ENCODE peak calls at places on chromosomes 2 and 18, in eight cellular contexts. One of them, this sample, is unnamed. For H3K4me1, the result is how much of the 10 kb centered on the place peaks cover.

GRCh38 chr2:186919272-186919671 is 70.3 kb upstream of the ZSWIM2 start:
- DNase-seq in CD4-positive, alpha-beta memory T cell: no peak
- DNase-seq in astrocyte: peak
- DNase-seq in A549: no peak
- DNase-seq in tibial nerve: no peak
- DNase-seq in Peyer's patch: no peak
- DNase-seq in naive thymus-derived CD4-positive, alpha-beta T cell: no peak
- DNase-seq in lung: no peak
- DNase-seq in this sample: peak

GRCh38 chr18:72119082-72119481 is 425.1 kb downstream of the CBLN2 start:
- DNase-seq in CD4-positive, alpha-beta memory T cell: no peak
- DNase-seq in astrocyte: no peak
- DNase-seq in A549: no peak
- DNase-seq in tibial nerve: no peak
- DNase-seq in Peyer's patch: no peak
- DNase-seq in naive thymus-derived CD4-positive, alpha-beta T cell: no peak
- DNase-seq in lung: no peak
- DNase-seq in this sample: no peak

GRCh38 chr18:845152-845819 is 33.2 kb upstream of the YES1 start:
- DNase-seq in CD4-positive, alpha-beta memory T cell: no peak
- DNase-seq in astrocyte: peak
- DNase-seq in A549: peak
- DNase-seq in tibial nerve: no peak
- DNase-seq in Peyer's patch: no peak
- DNase-seq in naive thymus-derived CD4-positive, alpha-beta T cell: no peak
- DNase-seq in lung: no peak
- DNase-seq in this sample: no peak

GRCh38 chr2:216012133-216012829 is 1.1 kb downstream of the MREG start:
- DNase-seq in CD4-positive, alpha-beta memory T cell: no peak
- DNase-seq in astrocyte: peak
- DNase-seq in A549: peak
- DNase-seq in tibial nerve: no peak
- DNase-seq in Peyer's patch: no peak
- DNase-seq in naive thymus-derived CD4-positive, alpha-beta T cell: no peak
- DNase-seq in lung: peak
- DNase-seq in this sample: no peak

GRCh38 chr2:240567872-240568677 is at the start of gene RNPEPL1:
- DNase-seq in CD4-positive, alpha-beta memory T cell: peak
- DNase-seq in astrocyte: no peak
- DNase-seq in A549: no peak
- DNase-seq in tibial nerve: no peak
- DNase-seq in Peyer's patch: peak
- DNase-seq in naive thymus-derived CD4-positive, alpha-beta T cell: peak
- DNase-seq in lung: no peak
- DNase-seq in this sample: peak

GRCh38 chr2:123157016-123157415 is 868.1 kb upstream of the CNTNAP5 start:
- DNase-seq in CD4-positive, alpha-beta memory T cell: no peak
- DNase-seq in astrocyte: no peak
- DNase-seq in A549: no peak
- DNase-seq in tibial nerve: no peak
- DNase-seq in Peyer's patch: no peak
- DNase-seq in naive thymus-derived CD4-positive, alpha-beta T cell: no peak
- DNase-seq in lung: no peak
- DNase-seq in this sample: no peak

GRCh38 chr2:68741238-68741637 is 6.6 kb downstream of the ARHGAP25 start:
- DNase-seq in CD4-positive, alpha-beta memory T cell: no peak
- DNase-seq in astrocyte: peak
- DNase-seq in A549: no peak
- DNase-seq in tibial nerve: no peak
- DNase-seq in Peyer's patch: no peak
- DNase-seq in naive thymus-derived CD4-positive, alpha-beta T cell: no peak
- DNase-seq in lung: no peak
- DNase-seq in this sample: no peak

GRCh38 chr18:2907459-2908145 is 60.8 kb downstream of the EMILIN2 start:
- DNase-seq in CD4-positive, alpha-beta memory T cell: no peak
- DNase-seq in astrocyte: no peak
- DNase-seq in A549: no peak
- DNase-seq in tibial nerve: no peak
- DNase-seq in Peyer's patch: peak
- DNase-seq in naive thymus-derived CD4-positive, alpha-beta T cell: no peak
- DNase-seq in lung: no peak
- DNase-seq in this sample: peak

GRCh38 chr2:237353207-237353606 is 60.8 kb downstream of the COL6A3 start:
- DNase-seq in CD4-positive, alpha-beta memory T cell: no peak
- DNase-seq in astrocyte: no peak
- DNase-seq in A549: no peak
- DNase-seq in tibial nerve: no peak
- DNase-seq in Peyer's patch: no peak
- DNase-seq in naive thymus-derived CD4-positive, alpha-beta T cell: no peak
- DNase-seq in lung: no peak
- DNase-seq in this sample: no peak

GRCh38 chr2:48749820-48750739 is 5.4 kb downstream of the LHCGR start:
- DNase-seq in CD4-positive, alpha-beta memory T cell: no peak
- DNase-seq in astrocyte: no peak
- DNase-seq in A549: no peak
- DNase-seq in tibial nerve: no peak
- DNase-seq in Peyer's patch: no peak
- DNase-seq in naive thymus-derived CD4-positive, alpha-beta T cell: no peak
- DNase-seq in lung: no peak
- DNase-seq in this sample: no peak

GRCh38 chr2:53911434-53912189 is 51.8 kb upstream of the GPR75 start:
- DNase-seq in CD4-positive, alpha-beta memory T cell: no peak
- DNase-seq in astrocyte: no peak
- DNase-seq in A549: no peak
- DNase-seq in tibial nerve: no peak
- DNase-seq in Peyer's patch: no peak
- DNase-seq in naive thymus-derived CD4-positive, alpha-beta T cell: no peak
- DNase-seq in lung: no peak
- DNase-seq in this sample: no peak

GRCh38 chr18:62018761-62019041 is 125.9 kb upstream of the RNF152 start:
- DNase-seq in CD4-positive, alpha-beta memory T cell: no peak
- DNase-seq in astrocyte: peak
- DNase-seq in A549: no peak
- DNase-seq in tibial nerve: no peak
- DNase-seq in Peyer's patch: no peak
- DNase-seq in naive thymus-derived CD4-positive, alpha-beta T cell: no peak
- DNase-seq in lung: no peak
- DNase-seq in this sample: no peak

GRCh38 chr2:168434164-168434563 is 21.9 kb upstream of the CERS6 start:
- DNase-seq in CD4-positive, alpha-beta memory T cell: no peak
- DNase-seq in astrocyte: no peak
- DNase-seq in A549: no peak
- DNase-seq in tibial nerve: peak
- DNase-seq in Peyer's patch: no peak
- DNase-seq in naive thymus-derived CD4-positive, alpha-beta T cell: no peak
- DNase-seq in lung: no peak
- DNase-seq in this sample: no peak

GRCh38 chr2:7363906-7364305 is 446.7 kb downstream of the RNF144A start:
- DNase-seq in CD4-positive, alpha-beta memory T cell: no peak
- DNase-seq in astrocyte: no peak
- DNase-seq in A549: no peak
- DNase-seq in tibial nerve: no peak
- DNase-seq in Peyer's patch: no peak
- DNase-seq in naive thymus-derived CD4-positive, alpha-beta T cell: no peak
- DNase-seq in lung: no peak
- DNase-seq in this sample: no peak

GRCh38 chr2:166239548-166239947 is 111.7 kb upstream of the SCN1A start:
- DNase-seq in CD4-positive, alpha-beta memory T cell: no peak
- DNase-seq in astrocyte: peak
- DNase-seq in A549: peak
- DNase-seq in tibial nerve: no peak
- DNase-seq in Peyer's patch: no peak
- DNase-seq in naive thymus-derived CD4-positive, alpha-beta T cell: no peak
- DNase-seq in lung: no peak
- DNase-seq in this sample: peak

GRCh38 chr2:207108440-207108839 is 57.3 kb downstream of the KLF7 start:
- DNase-seq in CD4-positive, alpha-beta memory T cell: no peak
- DNase-seq in astrocyte: no peak
- DNase-seq in A549: no peak
- DNase-seq in tibial nerve: no peak
- DNase-seq in Peyer's patch: no peak
- DNase-seq in naive thymus-derived CD4-positive, alpha-beta T cell: no peak
- DNase-seq in lung: no peak
- DNase-seq in this sample: no peak

GRCh38 chr2:100845141-100845991 is 25.4 kb downstream of the NPAS2 start:
- DNase-seq in CD4-positive, alpha-beta memory T cell: no peak
- DNase-seq in astrocyte: no peak
- DNase-seq in A549: no peak
- DNase-seq in tibial nerve: no peak
- DNase-seq in Peyer's patch: no peak
- DNase-seq in naive thymus-derived CD4-positive, alpha-beta T cell: no peak
- DNase-seq in lung: no peak
- DNase-seq in this sample: no peak

GRCh38 chr18:56152547-56152946 is 485.8 kb downstream of the TXNL1 start:
- DNase-seq in CD4-positive, alpha-beta memory T cell: no peak
- DNase-seq in astrocyte: no peak
- DNase-seq in A549: no peak
- DNase-seq in tibial nerve: no peak
- DNase-seq in Peyer's patch: no peak
- DNase-seq in naive thymus-derived CD4-positive, alpha-beta T cell: no peak
- DNase-seq in lung: no peak
- DNase-seq in this sample: no peak

GRCh38 chr2:118177318-118177717 is 89.0 kb downstream of the INSIG2 start:
- DNase-seq in CD4-positive, alpha-beta memory T cell: no peak
- DNase-seq in astrocyte: no peak
- DNase-seq in A549: no peak
- DNase-seq in tibial nerve: no peak
- DNase-seq in Peyer's patch: no peak
- DNase-seq in naive thymus-derived CD4-positive, alpha-beta T cell: no peak
- DNase-seq in lung: no peak
- DNase-seq in this sample: no peak

GRCh38 chr2:168180914-168181313 is 66.5 kb downstream of the STK39 start:
- DNase-seq in CD4-positive, alpha-beta memory T cell: no peak
- DNase-seq in astrocyte: no peak
- DNase-seq in A549: no peak
- DNase-seq in tibial nerve: no peak
- DNase-seq in Peyer's patch: no peak
- DNase-seq in naive thymus-derived CD4-positive, alpha-beta T cell: no peak
- DNase-seq in lung: no peak
- DNase-seq in this sample: no peak

GRCh38 chr2:71474116-71474743 is 20.9 kb downstream of the DYSF start:
- DNase-seq in CD4-positive, alpha-beta memory T cell: no peak
- DNase-seq in astrocyte: no peak
- DNase-seq in A549: no peak
- DNase-seq in tibial nerve: no peak
- DNase-seq in Peyer's patch: no peak
- DNase-seq in naive thymus-derived CD4-positive, alpha-beta T cell: no peak
- DNase-seq in lung: no peak
- DNase-seq in this sample: no peak

GRCh38 chr2:138415891-138416494 is 85.6 kb upstream of the SPOPL start:
- DNase-seq in CD4-positive, alpha-beta memory T cell: no peak
- DNase-seq in astrocyte: peak
- DNase-seq in A549: no peak
- DNase-seq in tibial nerve: no peak
- DNase-seq in Peyer's patch: no peak
- DNase-seq in naive thymus-derived CD4-positive, alpha-beta T cell: no peak
- DNase-seq in lung: no peak
- DNase-seq in this sample: no peak

GRCh38 chr2:25698752-25699151 is 25.4 kb upstream of the DTNB start:
- DNase-seq in CD4-positive, alpha-beta memory T cell: no peak
- DNase-seq in astrocyte: peak
- DNase-seq in A549: no peak
- DNase-seq in tibial nerve: no peak
- DNase-seq in Peyer's patch: no peak
- DNase-seq in naive thymus-derived CD4-positive, alpha-beta T cell: no peak
- DNase-seq in lung: no peak
- DNase-seq in this sample: no peak

GRCh38 chr2:226303707-226304106 is 495.9 kb downstream of the IRS1 start:
- DNase-seq in CD4-positive, alpha-beta memory T cell: no peak
- DNase-seq in astrocyte: no peak
- DNase-seq in A549: no peak
- DNase-seq in tibial nerve: no peak
- DNase-seq in Peyer's patch: no peak
- DNase-seq in naive thymus-derived CD4-positive, alpha-beta T cell: no peak
- DNase-seq in lung: no peak
- DNase-seq in this sample: no peak
- H3K4me3 ChIP-seq in CD4-positive, alpha-beta memory T cell: no peak
- H3K4me3 ChIP-seq in astrocyte: no peak
- H3K4me3 ChIP-seq in A549: no peak
- H3K4me3 ChIP-seq in tibial nerve: no peak
- H3K4me3 ChIP-seq in Peyer's patch: no peak
- H3K4me3 ChIP-seq in naive thymus-derived CD4-positive, alpha-beta T cell: no peak
- H3K4me3 ChIP-seq in lung: no peak
- H3K4me3 ChIP-seq in this sample: no peak

GRCh38 chr2:88123975-88124917 is 3.6 kb downstream of the FABP1 start:
- DNase-seq in CD4-positive, alpha-beta memory T cell: no peak
- DNase-seq in astrocyte: no peak
- DNase-seq in A549: no peak
- DNase-seq in tibial nerve: no peak
- DNase-seq in Peyer's patch: no peak
- DNase-seq in naive thymus-derived CD4-positive, alpha-beta T cell: no peak
- DNase-seq in lung: no peak
- DNase-seq in this sample: no peak
- H3K4me1 ChIP-seq in CD4-positive, alpha-beta memory T cell: under half
- H3K4me1 ChIP-seq in astrocyte: under half
- H3K4me1 ChIP-seq in A549: under half
- H3K4me1 ChIP-seq in tibial nerve: under half
- H3K4me1 ChIP-seq in Peyer's patch: under half
- H3K4me1 ChIP-seq in naive thymus-derived CD4-positive, alpha-beta T cell: under half
- H3K4me1 ChIP-seq in lung: under half
- H3K4me1 ChIP-seq in this sample: under half

DNA sequence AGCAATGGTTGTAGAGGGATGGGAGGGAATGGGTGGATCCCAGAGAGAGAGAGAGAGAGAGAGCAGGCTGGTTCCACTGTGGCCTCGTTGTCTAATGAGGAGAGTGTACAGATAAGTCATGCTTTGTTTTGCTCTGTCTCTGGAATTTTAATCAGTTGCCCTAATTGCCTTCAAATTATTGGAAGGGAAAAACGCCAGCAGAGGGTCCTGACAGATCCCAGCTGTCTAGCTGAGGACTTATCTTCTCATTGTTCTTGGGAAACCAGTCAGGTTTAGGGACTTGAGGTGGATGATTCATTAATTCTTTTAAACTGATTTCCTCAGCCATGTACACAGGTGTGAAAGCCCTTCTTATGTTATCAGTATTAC is 58.5 kb downstream of the HPCAL1 start:
- DNase-seq in CD4-positive, alpha-beta memory T cell: no peak
- DNase-seq in astrocyte: peak
- DNase-seq in A549: no peak
- DNase-seq in tibial nerve: no peak
- DNase-seq in Peyer's patch: no peak
- DNase-seq in naive thymus-derived CD4-positive, alpha-beta T cell: no peak
- DNase-seq in lung: no peak
- DNase-seq in this sample: no peak
- H3K27ac ChIP-seq in CD4-positive, alpha-beta memory T cell: no peak
- H3K27ac ChIP-seq in astrocyte: no peak
- H3K27ac ChIP-seq in A549: no peak
- H3K27ac ChIP-seq in tibial nerve: no peak
- H3K27ac ChIP-seq in Peyer's patch: no peak
- H3K27ac ChIP-seq in naive thymus-derived CD4-positive, alpha-beta T cell: no peak
- H3K27ac ChIP-seq in lung: no peak
- H3K27ac ChIP-seq in this sample: no peak

DNA sequence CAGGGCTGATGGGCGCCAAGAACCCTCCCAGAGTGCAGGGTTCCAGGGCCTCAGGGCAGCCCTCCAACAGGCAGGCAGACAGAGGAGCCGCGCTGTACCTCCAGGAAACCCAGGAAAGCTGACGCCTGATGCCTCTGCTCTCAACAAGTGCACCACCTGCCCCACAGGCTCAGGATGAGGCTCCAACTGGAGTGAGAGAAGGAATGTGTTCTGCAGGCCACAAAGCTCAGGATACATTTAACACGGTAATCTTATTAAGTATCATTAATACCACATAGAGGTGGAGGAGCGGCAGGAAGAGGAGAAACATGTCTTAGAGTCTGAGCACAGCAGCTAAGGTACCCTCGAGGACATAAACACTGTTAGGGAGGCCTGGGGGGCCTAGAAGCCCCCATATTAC is 155.9 kb upstream of the CAPN13 start:
- DNase-seq in CD4-positive, alpha-beta memory T cell: no peak
- DNase-seq in astrocyte: no peak
- DNase-seq in A549: no peak
- DNase-seq in tibial nerve: no peak
- DNase-seq in Peyer's patch: no peak
- DNase-seq in naive thymus-derived CD4-positive, alpha-beta T cell: no peak
- DNase-seq in lung: no peak
- DNase-seq in this sample: no peak
- H3K4me3 ChIP-seq in CD4-positive, alpha-beta memory T cell: no peak
- H3K4me3 ChIP-seq in astrocyte: no peak
- H3K4me3 ChIP-seq in A549: no peak
- H3K4me3 ChIP-seq in tibial nerve: no peak
- H3K4me3 ChIP-seq in Peyer's patch: no peak
- H3K4me3 ChIP-seq in naive thymus-derived CD4-positive, alpha-beta T cell: no peak
- H3K4me3 ChIP-seq in lung: no peak
- H3K4me3 ChIP-seq in this sample: no peak